ENCODE peak calls at places on chromosomes 16 and 17, in five cellular contexts. Y, R, I, L and Q are unnamed samples.

GRCh38 chr17:64133546-64134215 is 3.7 kb upstream of the ERN1 start:
- DNase-seq in Y (no peak), R (no peak), L (no peak), I (no peak), Q (peak; percentile 22)

GRCh38 chr17:63714550-63715277 is 14.8 kb upstream of the LIMD2 start:
- DNase-seq in Y (no peak), L (no peak), I (no peak), R (no peak), Q (no peak)

GRCh38 chr17:64694207-64694606 is 32.1 kb upstream of the SMURF2 start:
- DNase-seq in I (no peak), Y (no peak), R (no peak), L (no peak), Q (no peak)

GRCh38 chr17:61904094-61904710 is 23.6 kb downstream of the INTS2 start:
- DNase-seq in L (peak; percentile 26), I (no peak), Y (no peak), R (no peak), Q (peak; percentile 10)

GRCh38 chr17:66255112-66255511 is 25.9 kb upstream of the APOH start:
- DNase-seq in I (no peak), L (peak; percentile 13), R (peak; percentile 65), Y (no peak), Q (peak; percentile 6)

GRCh38 chr17:79832211-79833109 is 6.8 kb downstream of the CBX4 start:
- DNase-seq in R (no peak), I (no peak), Y (no peak), L (no peak), Q (no peak)

GRCh38 chr17:8345951-8346665 is 6.5 kb downstream of the ODF4 start:
- DNase-seq in Y (no peak), R (peak; percentile 85), I (no peak), L (no peak), Q (no peak)

GRCh38 chr16:74726736-74727135 is 26.1 kb upstream of the MLKL start:
- DNase-seq in L (no peak), I (no peak), Y (no peak), R (no peak), Q (no peak)

GRCh38 chr17:39167492-39167891 is 1.5 kb upstream of the ARL5C start:
- DNase-seq in L (no peak), Y (no peak), R (no peak), I (no peak), Q (no peak)